ENCODE peak calls at places on chromosomes 16 and 17, in six cellular contexts. V is retina, J is non-pigmented ciliary epithelial cell, X is T1000, N is left kidney, O is uterus. H is an unnamed sample.

GRCh38 chr17:49848019-49848473 is at the start of gene TAC4:
- DNase-seq in J (no peak), V (no peak), O (no peak), X (no peak), N (no peak), H (no peak)

GRCh38 chr17:75010683-75011406 is 1.6 kb upstream of the MRPL58 start:
- DNase-seq in J (no peak), O (peak), N (peak), X (no peak), V (peak), H (no peak)

GRCh38 chr17:78899361-78900260 is 3.4 kb downstream of the CEP295NL start:
- DNase-seq in X (no peak), N (no peak), V (no peak), O (no peak), J (no peak), H (no peak)

GRCh38 chr17:3678095-3678820 is 9.6 kb downstream of the EMC6 start:
- DNase-seq in N (peak), X (no peak), J (no peak), V (no peak), O (no peak), H (no peak)

GRCh38 chr17:80195671-80196529 is 24.2 kb downstream of the SGSH start:
- DNase-seq in X (no peak), N (no peak), V (peak), J (no peak), O (no peak), H (no peak)

GRCh38 chr16:11698271-11698689 is 30.0 kb downstream of the SNN start:
- DNase-seq in N (no peak), V (no peak), J (no peak), X (no peak), O (no peak), H (no peak)

GRCh38 chr17:8892338-8892690 is 24.8 kb upstream of the PIK3R6 start:
- DNase-seq in X (no peak), O (no peak), N (no peak), V (no peak), J (no peak), H (no peak)

GRCh38 chr16:63617047-63617989 is 1504.5 kb downstream of the CDH11 start:
- DNase-seq in J (no peak), V (peak), O (no peak), N (peak), X (no peak), H (no peak)

GRCh38 chr16:71460246-71460645 is 1.8 kb downstream of the ZNF23 start:
- DNase-seq in N (no peak), O (no peak), V (no peak), X (no peak), J (peak), H (peak)

GRCh38 chr17:2547176-2547575 is 35.5 kb upstream of the METTL16 start:
- DNase-seq in X (no peak), J (no peak), N (no peak), V (no peak), O (no peak), H (no peak)

GRCh38 chr16:89020068-89020924 is 43.3 kb upstream of the CBFA2T3 start:
- DNase-seq in V (peak), X (no peak), O (no peak), J (no peak), N (no peak), H (no peak)

GRCh38 chr17:33396818-33397217 is 103.7 kb upstream of the ASIC2 start:
- DNase-seq in J (no peak), X (no peak), N (no peak), V (no peak), O (no peak), H (no peak)

GRCh38 chr16:11139624-11140375 is 116.2 kb downstream of the SOCS1 start:
- DNase-seq in X (no peak), N (no peak), O (no peak), V (no peak), J (no peak), H (no peak)

GRCh38 chr17:26775219-26775822 is 518.6 kb upstream of the WSB1 start:
- DNase-seq in N (no peak), J (no peak), X (no peak), O (no peak), V (no peak), H (no peak)

GRCh38 chr16:63067141-63067540 is 1030.9 kb upstream of the CDH8 start:
- DNase-seq in O (no peak), N (no peak), X (no peak), V (no peak), J (no peak), H (no peak)

GRCh38 chr17:66670211-66670610 is 164.7 kb upstream of the CACNG5 start:
- DNase-seq in N (no peak), V (no peak), O (no peak), J (no peak), X (no peak), H (no peak)

GRCh38 chr17:1072551-1072961 is 75.6 kb downstream of the TIMM22 start:
- DNase-seq in O (no peak), X (no peak), V (no peak), N (no peak), J (no peak), H (no peak)

H was measured in BJ.